ENCODE peak calls at places on chromosome 3, in seven cellular contexts. One of them, this sample, is unnamed.

GRCh38 chr3:133487920-133488540 is 85.5 kb upstream of the CDV3 start:
- DNase-seq in ELF-1: no peak
- DNase-seq in stimulated activated CD8-positive, alpha-beta memory T cell treated with anti-CD3 and anti-CD28 coated beads, Interleukin-15, amount 100 ng/mL, for 1 hour: peak; percentile 27
- DNase-seq in lower leg skin: no peak
- DNase-seq in NAMALWA: peak; percentile 44
- DNase-seq in GM12892: no peak
- DNase-seq in mucosa of gallbladder: peak; percentile 43
- DNase-seq in this sample: peak; percentile 39

GRCh38 chr3:125186261-125186770 is 26.2 kb downstream of the SLC12A8 start:
- DNase-seq in GM12892: no peak
- DNase-seq in lower leg skin: peak; percentile 21
- DNase-seq in NAMALWA: no peak
- DNase-seq in ELF-1: no peak
- DNase-seq in mucosa of gallbladder: no peak
- DNase-seq in stimulated activated CD8-positive, alpha-beta memory T cell treated with anti-CD3 and anti-CD28 coated beads, Interleukin-15, amount 100 ng/mL, for 1 hour: no peak
- DNase-seq in this sample: peak; percentile 16

GRCh38 chr3:16234281-16234680 is 30.5 kb downstream of the DPH3 start:
- DNase-seq in ELF-1: peak; percentile 12
- DNase-seq in mucosa of gallbladder: no peak
- DNase-seq in lower leg skin: no peak
- DNase-seq in GM12892: no peak
- DNase-seq in NAMALWA: no peak
- DNase-seq in stimulated activated CD8-positive, alpha-beta memory T cell treated with anti-CD3 and anti-CD28 coated beads, Interleukin-15, amount 100 ng/mL, for 1 hour: no peak
- DNase-seq in this sample: no peak

GRCh38 chr3:67765575-67765974 is 111.2 kb upstream of the SUCLG2 start:
- DNase-seq in stimulated activated CD8-positive, alpha-beta memory T cell treated with anti-CD3 and anti-CD28 coated beads, Interleukin-15, amount 100 ng/mL, for 1 hour: no peak
- DNase-seq in lower leg skin: no peak
- DNase-seq in NAMALWA: no peak
- DNase-seq in ELF-1: no peak
- DNase-seq in mucosa of gallbladder: no peak
- DNase-seq in GM12892: no peak
- DNase-seq in this sample: no peak

GRCh38 chr3:140019946-140020345 is 85.0 kb downstream of the CLSTN2 start:
- DNase-seq in stimulated activated CD8-positive, alpha-beta memory T cell treated with anti-CD3 and anti-CD28 coated beads, Interleukin-15, amount 100 ng/mL, for 1 hour: no peak
- DNase-seq in GM12892: no peak
- DNase-seq in ELF-1: no peak
- DNase-seq in NAMALWA: no peak
- DNase-seq in lower leg skin: no peak
- DNase-seq in mucosa of gallbladder: no peak
- DNase-seq in this sample: no peak

GRCh38 chr3:74537164-74537563 is 77.3 kb downstream of the CNTN3 start:
- DNase-seq in lower leg skin: peak; percentile 85
- DNase-seq in ELF-1: no peak
- DNase-seq in stimulated activated CD8-positive, alpha-beta memory T cell treated with anti-CD3 and anti-CD28 coated beads, Interleukin-15, amount 100 ng/mL, for 1 hour: no peak
- DNase-seq in mucosa of gallbladder: no peak
- DNase-seq in GM12892: no peak
- DNase-seq in NAMALWA: no peak
- DNase-seq in this sample: peak; percentile 19

GRCh38 chr3:128950223-128950938 is 43.5 kb downstream of the CFAP92 start:
- DNase-seq in GM12892: no peak
- DNase-seq in lower leg skin: peak; percentile 64
- DNase-seq in NAMALWA: peak; percentile 57
- DNase-seq in ELF-1: no peak
- DNase-seq in stimulated activated CD8-positive, alpha-beta memory T cell treated with anti-CD3 and anti-CD28 coated beads, Interleukin-15, amount 100 ng/mL, for 1 hour: no peak
- DNase-seq in mucosa of gallbladder: no peak
- DNase-seq in this sample: no peak

GRCh38 chr3:53216723-53217122 is 39.1 kb downstream of the TKT start:
- DNase-seq in GM12892: no peak
- DNase-seq in NAMALWA: no peak
- DNase-seq in lower leg skin: no peak
- DNase-seq in ELF-1: no peak
- DNase-seq in stimulated activated CD8-positive, alpha-beta memory T cell treated with anti-CD3 and anti-CD28 coated beads, Interleukin-15, amount 100 ng/mL, for 1 hour: no peak
- DNase-seq in mucosa of gallbladder: no peak
- DNase-seq in this sample: no peak

This sample was measured in body of pancreas.